ENCODE peak calls at places on chromosomes 6 and 20, in seven cellular contexts. One of them, this sample, is unnamed.

GRCh38 chr6:147075326-147075840 is 128.8 kb upstream of the STXBP5 start:
- DNase-seq in testis: no peak
- DNase-seq in HCT116: no peak
- DNase-seq in activated T-helper 1 cell treated with Interleukin-2 at 50 U/mL for 16 hours: no peak
- DNase-seq in HTR-8/SVneo: no peak
- DNase-seq in M059J: no peak
- DNase-seq in natural killer cell: no peak
- DNase-seq in this sample: no peak

GRCh38 chr6:42911171-42912021 is 4.5 kb upstream of the PTCRA start:
- DNase-seq in natural killer cell: no peak
- DNase-seq in M059J: no peak
- DNase-seq in HTR-8/SVneo: no peak
- DNase-seq in HCT116: no peak
- DNase-seq in activated T-helper 1 cell treated with Interleukin-2 at 50 U/mL for 16 hours: no peak
- DNase-seq in testis: peak
- DNase-seq in this sample: no peak

GRCh38 chr6:152846825-152847224 is 96.2 kb downstream of the VIP start:
- DNase-seq in natural killer cell: no peak
- DNase-seq in HCT116: no peak
- DNase-seq in testis: no peak
- DNase-seq in HTR-8/SVneo: no peak
- DNase-seq in M059J: peak
- DNase-seq in activated T-helper 1 cell treated with Interleukin-2 at 50 U/mL for 16 hours: no peak
- DNase-seq in this sample: no peak

GRCh38 chr20:45407067-45407745 is 883 bp upstream of the DBNDD2 start:
- DNase-seq in activated T-helper 1 cell treated with Interleukin-2 at 50 U/mL for 16 hours: no peak
- DNase-seq in HCT116: no peak
- DNase-seq in testis: peak
- DNase-seq in natural killer cell: no peak
- DNase-seq in HTR-8/SVneo: peak
- DNase-seq in M059J: no peak
- DNase-seq in this sample: peak

GRCh38 chr6:104789770-104790190 is 69.9 kb downstream of the HACE1 start:
- DNase-seq in activated T-helper 1 cell treated with Interleukin-2 at 50 U/mL for 16 hours: no peak
- DNase-seq in testis: no peak
- DNase-seq in HCT116: peak
- DNase-seq in M059J: peak
- DNase-seq in natural killer cell: no peak
- DNase-seq in HTR-8/SVneo: peak
- DNase-seq in this sample: no peak

GRCh38 chr20:9068232-9068781 is 580 bp upstream of the PLCB4 start:
- DNase-seq in HCT116: no peak
- DNase-seq in M059J: peak
- DNase-seq in testis: peak
- DNase-seq in natural killer cell: no peak
- DNase-seq in HTR-8/SVneo: peak
- DNase-seq in activated T-helper 1 cell treated with Interleukin-2 at 50 U/mL for 16 hours: no peak
- DNase-seq in this sample: peak

GRCh38 chr6:42988486-42989020 is 4.2 kb downstream of the PPP2R5D start:
- DNase-seq in M059J: no peak
- DNase-seq in testis: no peak
- DNase-seq in activated T-helper 1 cell treated with Interleukin-2 at 50 U/mL for 16 hours: no peak
- DNase-seq in HCT116: no peak
- DNase-seq in HTR-8/SVneo: no peak
- DNase-seq in natural killer cell: no peak
- DNase-seq in this sample: no peak

GRCh38 chr20:34815636-34816035 is 9.8 kb downstream of the NCOA6 start:
- DNase-seq in activated T-helper 1 cell treated with Interleukin-2 at 50 U/mL for 16 hours: no peak
- DNase-seq in natural killer cell: no peak
- DNase-seq in testis: no peak
- DNase-seq in HTR-8/SVneo: no peak
- DNase-seq in M059J: peak
- DNase-seq in HCT116: no peak
- DNase-seq in this sample: no peak

GRCh38 chr6:128225610-128226009 is 294.8 kb downstream of the PTPRK start:
- DNase-seq in natural killer cell: no peak
- DNase-seq in activated T-helper 1 cell treated with Interleukin-2 at 50 U/mL for 16 hours: no peak
- DNase-seq in HCT116: no peak
- DNase-seq in M059J: no peak
- DNase-seq in HTR-8/SVneo: no peak
- DNase-seq in testis: no peak
- DNase-seq in this sample: no peak

GRCh38 chr6:126077810-126078791 is 91.8 kb downstream of the TRMT11 start:
- DNase-seq in testis: no peak
- DNase-seq in HCT116: no peak
- DNase-seq in activated T-helper 1 cell treated with Interleukin-2 at 50 U/mL for 16 hours: no peak
- DNase-seq in natural killer cell: no peak
- DNase-seq in M059J: no peak
- DNase-seq in HTR-8/SVneo: no peak
- DNase-seq in this sample: no peak

GRCh38 chr6:111601875-111602274 is 3.8 kb downstream of the TRAF3IP2 start:
- DNase-seq in natural killer cell: no peak
- DNase-seq in HCT116: no peak
- DNase-seq in activated T-helper 1 cell treated with Interleukin-2 at 50 U/mL for 16 hours: no peak
- DNase-seq in M059J: peak
- DNase-seq in HTR-8/SVneo: no peak
- DNase-seq in testis: peak
- DNase-seq in this sample: no peak

GRCh38 chr6:159742165-159742564 is 14.9 kb downstream of the WTAP start:
- DNase-seq in HTR-8/SVneo: no peak
- DNase-seq in HCT116: no peak
- DNase-seq in activated T-helper 1 cell treated with Interleukin-2 at 50 U/mL for 16 hours: no peak
- DNase-seq in natural killer cell: no peak
- DNase-seq in M059J: no peak
- DNase-seq in testis: no peak
- DNase-seq in this sample: no peak

This sample was measured in right cardiac atrium.